ENCODE peak calls at places on chromosomes 6 and 20, in eight cellular contexts. X is stimulated activated naive CD4-positive, alpha-beta T cell; P is stimulated activated CD4-positive, alpha-beta T cell treated with anti-CD3 and anti-CD28 coated beads, Interleukin-15, amount 100 ng/mL, for 48 hours; R is Panc1; K is RPMI7951; E is NB4; Q is A549; J is mesenteric fat pad. G is an unnamed sample.

GRCh38 chr6:41824571-41825569 is 37.4 kb downstream of the TOMM6 start:
- DNase-seq in X (no peak), P (no peak), R (no peak), K (no peak), E (no peak), Q (peak; percentile 28), J (no peak), G (no peak)

GRCh38 chr6:36267731-36268477 is 2.0 kb upstream of the PNPLA1 start:
- DNase-seq in X (no peak), P (no peak), R (no peak), K (peak; percentile 63), E (no peak), Q (no peak), J (no peak), G (no peak)

GRCh38 chr6:126180585-126180984 is 159.3 kb upstream of the CENPW start:
- DNase-seq in X (no peak), P (peak; percentile 24), R (peak; percentile 69), K (peak; percentile 86), E (peak; percentile 84), Q (no peak), J (no peak), G (peak; percentile 89)

GRCh38 chr20:62800314-62801259 is 4.0 kb upstream of the OGFR start:
- DNase-seq in X (no peak), P (no peak), R (no peak), K (no peak), E (no peak), Q (no peak), J (no peak), G (no peak)

GRCh38 chr6:40344566-40345185 is 242.5 kb downstream of the LRFN2 start:
- DNase-seq in X (no peak), P (no peak), R (no peak), K (no peak), E (no peak), Q (no peak), J (no peak), G (no peak)

GRCh38 chr20:48647873-48648272 is 179.9 kb downstream of the PREX1 start:
- DNase-seq in X (no peak), P (no peak), R (no peak), K (no peak), E (no peak), Q (no peak), J (no peak), G (no peak)

GRCh38 chr6:27066802-27067201 is 180.7 kb upstream of the PRSS16 start:
- DNase-seq in X (no peak), P (no peak), R (no peak), K (peak; percentile 3), E (no peak), Q (no peak), J (no peak), G (no peak)

GRCh38 chr6:19434065-19434464 is 403.1 kb upstream of the ID4 start:
- DNase-seq in X (no peak), P (no peak), R (no peak), K (no peak), E (no peak), Q (no peak), J (no peak), G (no peak)

GRCh38 chr20:6142348-6142993 is 19.6 kb upstream of the FERMT1 start:
- DNase-seq in X (no peak), P (no peak), R (peak; percentile 33), K (peak; percentile 58), E (peak; percentile 78), Q (peak; percentile 65), J (no peak), G (peak; percentile 74)

GRCh38 chr20:57573176-57573575 is 12.3 kb downstream of the PCK1 start:
- DNase-seq in X (no peak), P (no peak), R (no peak), K (no peak), E (no peak), Q (no peak), J (no peak), G (no peak)

GRCh38 chr20:20079102-20079784 is 26.9 kb downstream of the CFAP61 start:
- DNase-seq in X (no peak), P (no peak), R (no peak), K (no peak), E (no peak), Q (no peak), J (no peak), G (no peak)

GRCh38 chr20:23156170-23156841 is 70.2 kb upstream of the CD93 start:
- DNase-seq in X (no peak), P (no peak), R (peak; percentile 67), K (peak; percentile 96), E (peak; percentile 97), Q (peak; percentile 52), J (peak; percentile 47), G (peak; percentile 16)

GRCh38 chr20:36585410-36586125 is 12.2 kb downstream of the TGIF2 start:
- DNase-seq in X (no peak), P (no peak), R (no peak), K (peak; percentile 98), E (peak; percentile 87), Q (no peak), J (no peak), G (no peak)

GRCh38 chr20:6575912-6576391 is 191.5 kb upstream of the BMP2 start:
- DNase-seq in X (no peak), P (no peak), R (no peak), K (peak; percentile 29), E (no peak), Q (no peak), J (no peak), G (peak; percentile 12)

GRCh38 chr20:46131396-46131795 is 13.3 kb downstream of the CD40 start:
- DNase-seq in X (no peak), P (no peak), R (no peak), K (peak; percentile 55), E (no peak), Q (no peak), J (no peak), G (no peak)

GRCh38 chr20:48953653-48954052 is 32.1 kb downstream of the ARFGEF2 start:
- DNase-seq in X (no peak), P (no peak), R (no peak), K (no peak), E (no peak), Q (no peak), J (no peak), G (no peak)

GRCh38 chr20:50286174-50286511 is 95.5 kb downstream of the CEBPB start:
- DNase-seq in X (no peak), P (no peak), R (no peak), K (no peak), E (no peak), Q (no peak), J (no peak), G (no peak)

GRCh38 chr6:99613705-99614429 is 7.2 kb downstream of the PRDM13 start:
- DNase-seq in X (no peak), P (no peak), R (no peak), K (no peak), E (peak; percentile 19), Q (peak; percentile 17), J (no peak), G (no peak)

GRCh38 chr6:7473805-7474329 is 67.6 kb upstream of the DSP start:
- DNase-seq in X (no peak), P (no peak), R (no peak), K (no peak), E (no peak), Q (no peak), J (no peak), G (no peak)

GRCh38 chr20:20198011-20198410 is 145.7 kb downstream of the CFAP61 start:
- DNase-seq in X (no peak), P (no peak), R (no peak), K (no peak), E (no peak), Q (no peak), J (no peak), G (no peak)

GRCh38 chr20:32534661-32535240 is 50.4 kb downstream of the NOL4L start:
- DNase-seq in X (peak; percentile 53), P (no peak), R (no peak), K (no peak), E (peak; percentile 47), Q (no peak), J (no peak), G (no peak)

GRCh38 chr6:155316419-155316818 is 2.1 kb upstream of the TFB1M start:
- DNase-seq in X (no peak), P (no peak), R (no peak), K (no peak), E (no peak), Q (no peak), J (no peak), G (no peak)

GRCh38 chr20:1894951-1895673 is at the start of gene SIRPA:
- DNase-seq in X (no peak), P (no peak), R (no peak), K (peak; percentile 75), E (peak; percentile 81), Q (peak; percentile 86), J (no peak), G (peak; percentile 55)

GRCh38 chr20:36170542-36171215 is 16.1 kb downstream of the EPB41L1 start:
- DNase-seq in X (no peak), P (no peak), R (no peak), K (no peak), E (no peak), Q (no peak), J (no peak), G (no peak)

GRCh38 chr20:38434310-38434741 is 802 bp downstream of the SNHG17 start:
- DNase-seq in X (no peak), P (no peak), R (no peak), K (peak; percentile 34), E (peak; percentile 69), Q (no peak), J (no peak), G (no peak)

GRCh38 chr6:29943053-29943966 is 978 bp downstream of the HLA-A start:
- DNase-seq in X (no peak), P (no peak), R (no peak), K (no peak), E (no peak), Q (no peak), J (no peak), G (no peak)

GRCh38 chr20:50462093-50462685 is 48.0 kb upstream of the PTPN1 start:
- DNase-seq in X (no peak), P (no peak), R (no peak), K (no peak), E (no peak), Q (no peak), J (no peak), G (peak; percentile 77)

GRCh38 chr6:946546-946945 is 253.6 kb upstream of the EXOC2 start:
- DNase-seq in X (no peak), P (no peak), R (no peak), K (peak; percentile 14), E (no peak), Q (no peak), J (no peak), G (peak; percentile 75)

GRCh38 chr6:52310932-52311331 is 26.4 kb upstream of the MCM3 start:
- DNase-seq in X (no peak), P (no peak), R (no peak), K (peak; percentile 17), E (peak; percentile 76), Q (no peak), J (no peak), G (no peak)